ENCODE peak calls at places on chromosome 20, in eight cellular contexts. D is nephron progenitor cell, Y is AG04450, G is fibroblast of pulmonary artery, K is stomach, P is OCI-LY7, Q is omental fat pad, J is neural progenitor cell. H is an unnamed sample.

GRCh38 chr20:51532577-51533191 is 9.8 kb downstream of the NFATC2 start:
- DNase-seq in D (no peak), Y (no peak), G (no peak), K (no peak), P (no peak), Q (no peak), J (no peak), H (no peak)

GRCh38 chr20:32674362-32674789 is 635 bp upstream of the C20orf203 start:
- DNase-seq in D (peak), Y (no peak), G (peak), K (peak), P (peak), Q (no peak), J (peak), H (no peak)

GRCh38 chr20:58433759-58434158 is 44.7 kb downstream of the VAPB start:
- DNase-seq in D (no peak), Y (peak), G (peak), K (no peak), P (no peak), Q (no peak), J (no peak), H (no peak)

GRCh38 chr20:14924433-14924832 is 587.0 kb upstream of the FLRT3 start:
- DNase-seq in D (no peak), Y (no peak), G (no peak), K (no peak), P (no peak), Q (no peak), J (no peak), H (no peak)

GRCh38 chr20:57880155-57880648 is 170.4 kb upstream of the PMEPA1 start:
- DNase-seq in D (no peak), Y (no peak), G (no peak), K (no peak), P (no peak), Q (no peak), J (no peak), H (peak)

GRCh38 chr20:25491446-25492038 is 84.1 kb downstream of the GINS1 start:
- DNase-seq in D (no peak), Y (no peak), G (no peak), K (no peak), P (no peak), Q (no peak), J (no peak), H (no peak)

GRCh38 chr20:33811763-33812672 is 870 bp downstream of the CHMP4B start:
- DNase-seq in D (no peak), Y (peak), G (peak), K (peak), P (peak), Q (peak), J (peak), H (no peak)

GRCh38 chr20:22566876-22567658 is 17.3 kb downstream of the FOXA2 start:
- DNase-seq in D (no peak), Y (no peak), G (no peak), K (no peak), P (no peak), Q (no peak), J (no peak), H (no peak)

GRCh38 chr20:35404614-35405259 is 7.0 kb downstream of the UQCC1 start:
- DNase-seq in D (no peak), Y (no peak), G (no peak), K (no peak), P (peak), Q (no peak), J (no peak), H (no peak)

GRCh38 chr20:8812818-8813217 is 256.1 kb upstream of the PLCB4 start:
- DNase-seq in D (no peak), Y (no peak), G (no peak), K (no peak), P (no peak), Q (no peak), J (no peak), H (no peak)

GRCh38 chr20:48797850-48798747 is 29.7 kb downstream of the PREX1 start:
- DNase-seq in D (no peak), Y (no peak), G (no peak), K (no peak), P (no peak), Q (no peak), J (peak), H (no peak)

GRCh38 chr20:57124800-57125399 is 141.5 kb downstream of the BMP7 start:
- DNase-seq in D (no peak), Y (no peak), G (no peak), K (no peak), P (peak), Q (no peak), J (no peak), H (no peak)

GRCh38 chr20:44637490-44638372 is 13.8 kb downstream of the ADA start:
- DNase-seq in D (no peak), Y (no peak), G (no peak), K (no peak), P (no peak), Q (no peak), J (no peak), H (no peak)

GRCh38 chr20:35768731-35769664 is 2.8 kb upstream of the PHF20 start:
- DNase-seq in D (peak), Y (peak), G (peak), K (peak), P (no peak), Q (peak), J (peak), H (no peak)

GRCh38 chr20:51720854-51721253 is 47.3 kb downstream of the ATP9A start:
- DNase-seq in D (no peak), Y (no peak), G (no peak), K (no peak), P (no peak), Q (no peak), J (no peak), H (no peak)

GRCh38 chr20:49450281-49450707 is 32.2 kb downstream of the KCNB1 start:
- DNase-seq in D (no peak), Y (no peak), G (no peak), K (no peak), P (no peak), Q (no peak), J (peak), H (no peak)

GRCh38 chr20:57392130-57392445 is 892 bp downstream of the RBM38 start:
- DNase-seq in D (no peak), Y (no peak), G (no peak), K (no peak), P (no peak), Q (no peak), J (peak), H (no peak)

GRCh38 chr20:1565461-1565860 is 8.0 kb upstream of the SIRPD start:
- DNase-seq in D (no peak), Y (no peak), G (no peak), K (no peak), P (no peak), Q (no peak), J (no peak), H (no peak)

GRCh38 chr20:32326507-32326851 is 31.7 kb upstream of the ASXL1 start:
- DNase-seq in D (no peak), Y (no peak), G (no peak), K (no peak), P (no peak), Q (no peak), J (no peak), H (no peak)

GRCh38 chr20:38650010-38650409 is 48.4 kb downstream of the ARHGAP40 start:
- DNase-seq in D (no peak), Y (no peak), G (no peak), K (no peak), P (peak), Q (no peak), J (no peak), H (no peak)

GRCh38 chr20:38651562-38651961 is 50.0 kb downstream of the ARHGAP40 start:
- DNase-seq in D (no peak), Y (no peak), G (no peak), K (no peak), P (no peak), Q (no peak), J (no peak), H (no peak)

GRCh38 chr20:38651154-38651553 is 49.5 kb downstream of the ARHGAP40 start:
- DNase-seq in D (no peak), Y (no peak), G (no peak), K (no peak), P (no peak), Q (no peak), J (no peak), H (no peak)

GRCh38 chr20:38645980-38646858 is 44.6 kb downstream of the ARHGAP40 start:
- DNase-seq in D (peak), Y (peak), G (peak), K (peak), P (peak), Q (peak), J (peak), H (peak)

GRCh38 chr20:38649275-38649891 is 47.8 kb downstream of the ARHGAP40 start:
- DNase-seq in D (peak), Y (no peak), G (peak), K (no peak), P (peak), Q (no peak), J (peak), H (no peak)
- TF ChIP-seq CTCF in D (peak), Y (peak), G (peak), K (no peak), P (peak), Q (no peak), J (peak), H (peak)

GRCh38 chr20:53163486-53163885 is 191.3 kb downstream of the TSHZ2 start:
- DNase-seq in D (no peak), Y (no peak), G (peak), K (no peak), P (no peak), Q (no peak), J (no peak), H (no peak)

GRCh38 chr20:53161073-53161472 is 188.9 kb downstream of the TSHZ2 start:
- DNase-seq in D (no peak), Y (no peak), G (no peak), K (no peak), P (no peak), Q (no peak), J (no peak), H (no peak)

GRCh38 chr20:53164072-53164471 is 191.9 kb downstream of the TSHZ2 start:
- DNase-seq in D (no peak), Y (no peak), G (no peak), K (no peak), P (no peak), Q (no peak), J (no peak), H (no peak)

GRCh38 chr20:53161473-53161872 is 189.3 kb downstream of the TSHZ2 start:
- DNase-seq in D (no peak), Y (no peak), G (no peak), K (no peak), P (peak), Q (no peak), J (no peak), H (no peak)

GRCh38 chr20:53162251-53162835 is 190.2 kb downstream of the TSHZ2 start:
- DNase-seq in D (peak), Y (no peak), G (peak), K (no peak), P (peak), Q (no peak), J (peak), H (peak)
- TF ChIP-seq CTCF in D (peak), Y (no peak), G (peak), K (no peak), P (peak), Q (no peak), J (peak), H (peak)

DNA sequence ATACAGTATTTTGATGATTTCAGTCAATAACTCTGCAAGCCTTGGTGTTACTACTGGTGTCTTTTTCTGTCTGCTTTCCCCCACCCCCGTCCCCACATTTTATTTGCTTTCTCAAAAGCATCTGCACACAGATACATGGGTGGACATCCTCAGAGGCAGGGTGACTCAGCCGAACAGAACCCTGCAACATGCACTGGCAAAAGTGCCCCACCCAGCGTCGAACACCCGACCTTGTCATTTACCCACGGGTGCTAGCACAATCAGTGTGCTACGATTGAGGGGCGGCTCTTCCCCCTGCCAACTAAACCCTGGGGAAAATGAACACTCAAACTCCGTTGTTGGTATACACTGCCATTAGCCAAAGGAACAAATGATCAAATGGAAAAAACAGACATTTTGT is 115.9 kb upstream of the NAA20 start:
- DNase-seq in D (no peak), Y (no peak), G (no peak), K (no peak), P (no peak), Q (no peak), J (no peak), H (no peak)
- TF ChIP-seq CTCF in D (no peak), Y (no peak), G (no peak), K (no peak), P (no peak), Q (no peak), J (no peak), H (no peak)

DNA sequence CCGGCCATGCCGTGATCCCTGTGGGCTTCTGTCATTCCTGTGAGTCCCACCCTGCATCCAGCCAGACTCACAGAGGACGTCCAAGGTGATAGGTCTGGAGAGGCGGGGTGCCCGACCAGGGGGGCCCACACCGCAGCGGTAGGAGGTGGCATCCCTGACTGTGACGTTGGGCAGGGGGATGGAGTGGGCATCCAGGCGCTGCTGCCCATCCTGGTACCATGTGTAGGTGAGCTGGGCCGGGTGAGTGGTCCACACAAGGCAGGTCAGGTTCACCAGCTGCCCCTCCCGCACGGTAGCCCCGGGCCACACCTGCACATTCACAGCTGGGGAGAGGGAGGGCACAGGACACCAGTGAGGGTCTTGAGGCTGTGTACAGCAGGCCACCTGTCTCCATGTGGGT is 11.6 kb upstream of the ADAM33 start:
- DNase-seq in D (no peak), Y (no peak), G (no peak), K (no peak), P (no peak), Q (no peak), J (no peak), H (no peak)
- TF ChIP-seq CTCF in D (no peak), Y (no peak), G (no peak), K (no peak), P (no peak), Q (no peak), J (no peak), H (no peak)

GRCh38 chr20:61874421-61875068 is 191.1 kb downstream of the TAF4 start:
- DNase-seq in D (peak), Y (no peak), G (no peak), K (no peak), P (peak), Q (no peak), J (peak), H (no peak)
- TF ChIP-seq CTCF in D (peak), Y (no peak), G (no peak), K (no peak), P (peak), Q (no peak), J (peak), H (peak)